ENCODE peak calls at places on chromosomes 2 and 18, in ten cellular contexts. Z is Peyer's patch; C is stimulated activated CD4-positive, alpha-beta T cell treated with anti-CD3 and anti-CD28 coated beads, Interleukin-2, amount 100 ng/mL, for 48 hours; F is hepatic stellate cell; V is CD8-positive, alpha-beta memory T cell; W is spleen; E is NCI-H1694 treated with DMSO at 0.1 percent for 48 hours; I is astrocyte of the spinal cord; U is CD4-positive, CD25-positive, alpha-beta regulatory T cell; A is HS-5. G is an unnamed sample.
A peak's percentile ranks its signal among the peaks of the same experiment; 100 is the strongest.

GRCh38 chr2:34991508-34992274 is 1363.9 kb upstream of the CRIM1 start:
- DNase-seq in W (peak; percentile 51), U (no peak), F (no peak), A (no peak), E (no peak), I (no peak), C (no peak), V (no peak), Z (no peak), G (no peak)

GRCh38 chr2:231922945-231923344 is 3.3 kb downstream of the NPPC start:
- DNase-seq in U (no peak), W (peak; percentile 47), E (peak; percentile 7), V (no peak), C (no peak), A (no peak), I (no peak), F (no peak), Z (no peak), G (no peak)

GRCh38 chr2:15303874-15304273 is 257.3 kb downstream of the NBAS start:
- DNase-seq in C (no peak), F (no peak), U (no peak), E (no peak), A (no peak), V (no peak), W (no peak), I (no peak), Z (no peak), G (no peak)

GRCh38 chr2:32697156-32697555 is 69.3 kb downstream of the TTC27 start:
- DNase-seq in C (no peak), E (no peak), A (peak; percentile 64), V (no peak), Z (no peak), I (peak; percentile 82), U (no peak), W (no peak), F (peak; percentile 52), G (no peak)

GRCh38 chr2:162838141-162838500 is 446 bp downstream of the KCNH7 start:
- DNase-seq in E (peak; percentile 81), A (no peak), F (no peak), C (no peak), U (no peak), I (no peak), Z (no peak), V (no peak), W (no peak), G (no peak)

GRCh38 chr2:88469202-88470114 is 17.0 kb upstream of the FOXI3 start:
- DNase-seq in E (no peak), Z (no peak), I (no peak), W (no peak), F (no peak), V (no peak), A (no peak), U (no peak), C (no peak), G (no peak)

GRCh38 chr2:11598228-11598731 is 64.4 kb downstream of the GREB1 start:
- DNase-seq in I (no peak), W (no peak), A (no peak), V (peak; percentile 33), C (no peak), F (no peak), E (no peak), U (no peak), Z (no peak), G (no peak)

GRCh38 chr18:49041677-49042570 is 91.2 kb upstream of the SMAD7 start:
- DNase-seq in Z (peak; percentile 82), I (peak; percentile 58), W (no peak), A (no peak), F (peak; percentile 47), C (peak; percentile 24), E (no peak), U (peak; percentile 35), V (peak; percentile 65), G (peak; percentile 37)

GRCh38 chr2:18991177-18992168 is 366.9 kb downstream of the OSR1 start:
- DNase-seq in W (no peak), F (peak; percentile 41), I (peak; percentile 74), E (peak; percentile 98), Z (peak; percentile 49), U (no peak), C (no peak), A (peak; percentile 83), V (no peak), G (no peak)

GRCh38 chr2:135667045-135667444 is 74.6 kb upstream of the UBXN4 start:
- DNase-seq in V (no peak), A (no peak), U (no peak), F (peak; percentile 6), E (no peak), I (peak; percentile 40), C (no peak), Z (no peak), W (no peak), G (no peak)

GRCh38 chr2:49210191-49210590 is 55.9 kb upstream of the FSHR start:
- DNase-seq in W (no peak), Z (no peak), C (no peak), U (no peak), E (no peak), F (no peak), V (no peak), I (no peak), A (no peak), G (no peak)

GRCh38 chr2:174600349-174600748 is 2.7 kb upstream of the WIPF1 start:
- DNase-seq in W (no peak), V (no peak), I (no peak), F (no peak), C (no peak), E (no peak), Z (no peak), A (no peak), U (peak; percentile 40), G (no peak)

GRCh38 chr2:160227252-160227651 is 27.2 kb upstream of the ITGB6 start:
- DNase-seq in Z (peak; percentile 74), A (no peak), U (no peak), I (peak; percentile 72), E (no peak), V (no peak), W (no peak), F (peak; percentile 32), C (no peak), G (no peak)

GRCh38 chr2:219433666-219434467 is 776 bp upstream of the SPEG start:
- DNase-seq in E (peak; percentile 43), U (no peak), I (peak; percentile 50), F (peak; percentile 50), Z (no peak), C (peak; percentile 26), A (no peak), W (peak; percentile 31), V (no peak), G (no peak)

GRCh38 chr2:216117566-216117965 is 8.4 kb downstream of the XRCC5 start:
- DNase-seq in V (no peak), A (no peak), U (no peak), C (no peak), E (no peak), F (no peak), I (peak; percentile 17), W (no peak), Z (no peak), G (no peak)

GRCh38 chr18:69936191-69936558 is 11.5 kb downstream of the CD226 start:
- DNase-seq in W (no peak), E (no peak), A (no peak), C (no peak), Z (no peak), I (peak; percentile 5), F (no peak), U (no peak), V (no peak), G (no peak)

GRCh38 chr2:117917223-117917917 is 96.5 kb downstream of the CCDC93 start:
- DNase-seq in Z (no peak), U (no peak), I (no peak), A (no peak), E (no peak), C (no peak), W (no peak), F (peak; percentile 18), V (no peak), G (no peak)

GRCh38 chr18:63207154-63207790 is 112.3 kb downstream of the BCL2 start:
- DNase-seq in E (no peak), A (no peak), Z (peak; percentile 67), W (no peak), F (no peak), I (no peak), C (no peak), V (no peak), U (no peak), G (no peak)

GRCh38 chr2:19871836-19872235 is 29.9 kb downstream of the TTC32 start:
- DNase-seq in I (no peak), E (no peak), Z (peak; percentile 17), C (no peak), W (peak; percentile 54), F (no peak), U (no peak), V (no peak), A (no peak), G (no peak)

GRCh38 chr2:71460595-71461303 is 7.4 kb downstream of the DYSF start:
- DNase-seq in W (no peak), V (no peak), F (peak; percentile 72), Z (no peak), A (no peak), C (no peak), E (no peak), I (peak; percentile 26), U (no peak), G (no peak)

GRCh38 chr18:26468931-26469340 is 79.4 kb downstream of the KCTD1 start:
- DNase-seq in F (peak; percentile 7), U (no peak), C (no peak), W (no peak), A (no peak), I (no peak), V (no peak), Z (no peak), E (peak; percentile 16), G (no peak)

GRCh38 chr2:217279130-217279529 is 419.3 kb upstream of the TNP1 start:
- DNase-seq in Z (no peak), C (no peak), U (no peak), W (no peak), A (no peak), I (no peak), E (no peak), V (no peak), F (no peak), G (no peak)

GRCh38 chr18:46793565-46793964 is 36.7 kb upstream of the ST8SIA5 start:
- DNase-seq in I (no peak), A (no peak), Z (no peak), C (no peak), F (no peak), W (no peak), E (no peak), U (no peak), V (no peak), G (no peak)

GRCh38 chr18:55552498-55553189 is 35.3 kb downstream of the TCF4 start:
- DNase-seq in Z (no peak), A (no peak), I (peak; percentile 86), U (no peak), E (peak; percentile 72), F (no peak), C (no peak), W (no peak), V (no peak), G (no peak)